ENCODE peak calls at places on chromosomes 13 and 19, in ten cellular contexts. L is left lung, W is psoas muscle, B is A673, X is heart left ventricle, C is thoracic aorta, Q is gastrocnemius medialis, I is cardiac muscle cell, O is endodermal cell, D is adrenal gland. R is an unnamed sample. For H3K9me3, the result is how much of the 10 kb centered on the place peaks cover.

GRCh38 chr13:31385534-31385933 is 185.8 kb downstream of the B3GLCT start:
- DNase-seq in D (no peak), O (no peak), W (no peak), I (no peak), L (no peak), Q (no peak), X (no peak), B (peak), C (no peak), R (no peak)

GRCh38 chr19:36215276-36216171 is 618 bp downstream of the ZNF146 start:
- DNase-seq in I (peak), Q (no peak), D (peak), W (no peak), C (no peak), B (peak), L (no peak), O (no peak), X (no peak), R (peak)

GRCh38 chr19:34576292-34576691 is 94.7 kb downstream of the WTIP start:
- DNase-seq in B (no peak), L (no peak), W (no peak), X (no peak), I (no peak), O (no peak), C (no peak), D (no peak), Q (no peak), R (no peak)

GRCh38 chr19:45234089-45234869 is 10.9 kb downstream of the EXOC3L2 start:
- DNase-seq in L (no peak), I (no peak), D (no peak), B (no peak), C (no peak), X (no peak), O (peak), Q (no peak), W (no peak), R (no peak)

GRCh38 chr19:11092181-11092538 is 2.9 kb downstream of the LDLR start:
- DNase-seq in Q (no peak), L (no peak), I (peak), W (no peak), O (no peak), D (no peak), X (no peak), C (no peak), B (peak), R (no peak)

GRCh38 chr13:99389520-99390304 is 82.5 kb upstream of the GPR183 start:
- DNase-seq in B (no peak), W (no peak), O (peak), I (no peak), X (no peak), D (no peak), C (no peak), Q (no peak), L (no peak), R (no peak)

GRCh38 chr19:13537454-13537853 is 31.2 kb upstream of the CACNA1A start:
- DNase-seq in X (no peak), I (no peak), B (peak), L (no peak), W (no peak), C (no peak), Q (no peak), D (no peak), O (peak), R (peak)

GRCh38 chr19:10256970-10257615 is 5.1 kb downstream of the MRPL4 start:
- DNase-seq in L (no peak), D (no peak), Q (no peak), O (no peak), W (no peak), I (no peak), C (no peak), B (no peak), X (no peak), R (no peak)

GRCh38 chr13:110485604-110486003 is 75.9 kb downstream of the RAB20 start:
- DNase-seq in O (peak), W (no peak), D (no peak), X (no peak), C (no peak), I (peak), Q (no peak), L (no peak), B (no peak), R (peak)

GRCh38 chr13:85528578-85529215 is 270.5 kb downstream of the SLITRK6 start:
- DNase-seq in O (no peak), L (no peak), X (no peak), C (no peak), B (no peak), W (no peak), Q (no peak), I (no peak), D (no peak), R (no peak)

GRCh38 chr19:19550454-19550842 is 12.4 kb downstream of the CILP2 start:
- DNase-seq in D (no peak), B (no peak), L (no peak), C (no peak), I (peak), Q (no peak), W (no peak), X (no peak), O (no peak), R (no peak)

GRCh38 chr19:28324275-28325060 is 888.5 kb downstream of the UQCRFS1 start:
- DNase-seq in D (no peak), W (no peak), C (no peak), L (no peak), B (no peak), Q (no peak), I (peak), X (no peak), O (peak), R (no peak)

GRCh38 chr19:2724148-2724557 is 3.0 kb upstream of the DIRAS1 start:
- DNase-seq in W (no peak), C (no peak), O (no peak), Q (no peak), B (no peak), D (no peak), L (no peak), X (peak), I (no peak), R (no peak)

GRCh38 chr19:2148482-2149135 is 2.8 kb downstream of the AP3D1 start:
- DNase-seq in D (no peak), X (no peak), Q (no peak), C (no peak), B (no peak), I (no peak), W (no peak), O (no peak), L (no peak), R (no peak)

GRCh38 chr19:43798546-43799409 is 3.5 kb downstream of the LYPD5 start:
- DNase-seq in W (no peak), O (peak), L (peak), I (peak), D (peak), C (no peak), X (no peak), B (peak), Q (no peak), R (no peak)

GRCh38 chr13:112146073-112146360 is 79.1 kb downstream of the SOX1 start:
- DNase-seq in X (no peak), O (peak), L (no peak), D (no peak), Q (no peak), W (no peak), I (no peak), C (no peak), B (no peak), R (no peak)

GRCh38 chr19:33303791-33304759 is 1.7 kb upstream of the CEBPA start:
- DNase-seq in I (peak), Q (no peak), X (peak), O (no peak), B (no peak), D (no peak), W (peak), C (no peak), L (peak), R (no peak)

GRCh38 chr13:67120872-67121531 is 109.1 kb downstream of the PCDH9 start:
- DNase-seq in O (no peak), I (no peak), W (no peak), C (no peak), Q (no peak), L (no peak), B (no peak), D (no peak), X (no peak), R (no peak)

GRCh38 chr19:19531951-19532805 is 3.5 kb downstream of the YJEFN3 start:
- DNase-seq in D (peak), I (peak), Q (peak), B (peak), O (peak), C (no peak), W (peak), L (peak), X (peak), R (peak)

GRCh38 chr19:37492213-37492612 is 14.5 kb upstream of the ZNF793 start:
- DNase-seq in Q (no peak), W (no peak), D (no peak), O (no peak), L (no peak), X (no peak), B (no peak), C (no peak), I (no peak), R (no peak)
- H3K9me3 ChIP-seq in Q (under half), W (half or more), D (under half), O (half or more), L (half or more), X (half or more), B (half or more), C (half or more), I (under half), R (under half)

GRCh38 chr19:53642381-53643099 is 10.7 kb downstream of the DPRX start:
- DNase-seq in O (no peak), Q (no peak), X (no peak), C (no peak), L (no peak), D (no peak), B (no peak), I (no peak), W (no peak), R (no peak)

GRCh38 chr19:53644061-53644816 is 12.4 kb downstream of the DPRX start:
- DNase-seq in L (no peak), B (no peak), I (no peak), X (no peak), C (no peak), Q (no peak), D (no peak), W (no peak), O (peak), R (no peak)

GRCh38 chr19:53634768-53635167 is 3.0 kb downstream of the DPRX start:
- DNase-seq in Q (no peak), W (no peak), B (no peak), L (no peak), C (no peak), O (peak), I (no peak), X (peak), D (no peak), R (no peak)

DNA sequence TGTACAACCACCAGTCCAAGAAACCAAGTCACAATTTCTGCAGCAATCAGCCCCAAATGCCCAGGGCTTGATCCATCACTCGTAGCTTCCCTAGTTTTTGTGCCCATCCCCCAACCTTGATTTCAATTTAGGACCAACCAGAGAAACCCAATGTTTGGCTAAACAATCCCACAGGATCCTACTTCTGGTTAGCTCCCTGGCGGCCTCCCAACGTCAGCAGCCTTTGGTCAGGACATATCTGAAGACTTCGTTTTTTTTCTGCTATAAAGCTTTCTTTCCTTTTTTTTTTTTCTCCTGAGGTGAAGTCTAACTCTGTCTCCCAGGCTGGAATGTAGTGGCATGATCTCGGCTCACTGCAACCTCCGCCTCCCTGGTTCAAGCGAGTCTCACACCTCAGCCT is 7.7 kb downstream of the DPRX start:
- DNase-seq in O (no peak), X (no peak), D (no peak), Q (no peak), W (no peak), L (no peak), I (no peak), C (no peak), B (no peak), R (no peak)
- H3K9me3 ChIP-seq in O (under half), X (under half), D (under half), Q (under half), W (under half), L (under half), I (under half), C (under half), B (under half), R (under half)

DNA sequence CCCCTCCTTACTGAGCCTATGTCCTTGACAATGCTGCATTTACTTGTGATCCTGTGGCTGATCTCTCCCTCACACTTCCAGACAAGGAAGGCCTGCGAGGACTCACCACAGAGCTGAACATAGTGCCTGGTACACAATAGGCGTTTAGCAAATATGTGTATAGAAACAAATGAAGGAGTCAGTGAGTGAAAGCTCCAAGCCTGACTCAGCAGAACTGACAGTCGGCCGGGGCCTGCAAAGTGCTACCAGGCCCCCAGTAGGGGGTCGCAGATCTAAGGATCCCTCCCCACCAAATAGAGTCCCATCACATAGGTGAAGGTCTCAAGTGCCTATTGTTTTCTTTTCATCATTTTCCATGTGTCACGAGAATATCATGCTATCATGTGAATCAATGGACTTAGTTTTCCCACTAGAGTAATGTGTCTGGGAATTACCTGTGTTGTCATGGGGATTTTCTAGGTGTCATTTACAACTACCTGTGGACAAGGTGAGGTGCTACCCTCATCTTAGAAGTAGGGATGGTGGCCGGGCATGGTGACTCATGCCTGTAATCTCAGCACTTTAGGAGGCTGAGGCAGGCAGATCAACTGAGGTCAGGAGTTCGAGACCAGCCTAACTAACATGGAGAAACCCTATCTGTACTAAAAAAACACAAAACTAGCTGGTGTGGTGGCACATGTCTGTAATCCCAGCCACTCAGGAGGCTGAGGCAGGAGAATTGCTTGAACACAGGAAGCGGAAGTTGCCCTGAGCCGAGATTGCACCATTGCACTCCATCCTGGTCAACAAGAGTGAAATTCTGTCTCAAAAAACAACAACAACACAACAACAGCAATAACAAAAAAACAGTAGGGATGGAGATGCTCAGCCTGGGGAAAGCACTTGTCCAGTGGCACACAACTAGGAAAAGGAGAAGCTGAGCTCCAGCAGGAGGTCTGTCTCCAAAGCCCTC is 50.3 kb upstream of the CYP2A7 start:
- DNase-seq in W (no peak), Q (no peak), X (no peak), B (no peak), O (no peak), D (no peak), L (no peak), I (no peak), C (no peak), R (no peak)
- H3K9me3 ChIP-seq in W (under half), Q (under half), X (under half), B (under half), O (under half), D (under half), L (under half), I (under half), C (under half), R (under half)

DNA sequence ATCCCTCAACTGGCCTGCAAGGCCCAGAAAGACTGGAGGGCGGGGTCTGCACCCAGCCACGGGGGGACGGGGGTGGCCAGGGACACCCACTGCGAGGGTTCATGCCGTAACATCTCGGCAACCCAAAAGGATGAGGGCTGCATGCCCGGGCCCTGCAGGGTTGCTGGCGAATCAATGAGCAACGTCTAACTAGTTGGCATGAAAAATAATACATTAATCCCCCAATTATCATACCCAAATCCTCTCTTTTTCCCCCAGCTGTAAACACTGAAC is 232.2 kb downstream of the TUBA3C start:
- DNase-seq in D (no peak), X (peak), Q (no peak), L (peak), C (no peak), I (no peak), W (no peak), O (no peak), B (no peak), R (no peak)
- H3K9me3 ChIP-seq in D (under half), X (under half), Q (under half), L (under half), C (under half), I (under half), W (under half), O (under half), B (under half), R (under half)